ENCODE peak calls at places on chromosomes 5 and 9, in four cellular contexts. One of them, this sample, is unnamed.

GRCh38 chr9:83285836-83286235 is 222.9 kb upstream of the RASEF start:
- DNase-seq in NCI-H226: no peak
- DNase-seq in AG09319: no peak
- DNase-seq in HL-60: no peak
- DNase-seq in this sample: no peak

GRCh38 chr5:170451764-170452365 is 52.0 kb upstream of the KCNIP1 start:
- DNase-seq in NCI-H226: peak; percentile 71
- DNase-seq in AG09319: peak; percentile 5
- DNase-seq in HL-60: peak; percentile 45
- DNase-seq in this sample: peak; percentile 32

GRCh38 chr9:133712221-133713100 is 25.7 kb downstream of the SARDH start:
- DNase-seq in NCI-H226: no peak
- DNase-seq in AG09319: no peak
- DNase-seq in HL-60: no peak
- DNase-seq in this sample: no peak

GRCh38 chr5:123511290-123511647 is 708 bp upstream of the CSNK1G3 start:
- DNase-seq in NCI-H226: peak; percentile 70
- DNase-seq in AG09319: no peak
- DNase-seq in HL-60: no peak
- DNase-seq in this sample: no peak

GRCh38 chr9:24036459-24036858 is 210.4 kb upstream of the ELAVL2 start:
- DNase-seq in NCI-H226: no peak
- DNase-seq in AG09319: no peak
- DNase-seq in HL-60: no peak
- DNase-seq in this sample: no peak

GRCh38 chr9:16100596-16101091 is 547.8 kb downstream of the CCDC171 start:
- DNase-seq in NCI-H226: no peak
- DNase-seq in AG09319: no peak
- DNase-seq in HL-60: no peak
- DNase-seq in this sample: no peak

GRCh38 chr5:133938039-133938821 is 30.2 kb downstream of the C5orf15 start:
- DNase-seq in NCI-H226: no peak
- DNase-seq in AG09319: no peak
- DNase-seq in HL-60: no peak
- DNase-seq in this sample: no peak

GRCh38 chr5:144273232-144274027 is 102.8 kb downstream of the KCTD16 start:
- DNase-seq in NCI-H226: no peak
- DNase-seq in AG09319: no peak
- DNase-seq in HL-60: no peak
- DNase-seq in this sample: no peak

GRCh38 chr5:77893225-77893860 is 117.2 kb upstream of the TBCA start:
- DNase-seq in NCI-H226: peak; percentile 92
- DNase-seq in AG09319: peak; percentile 69
- DNase-seq in HL-60: no peak
- DNase-seq in this sample: peak; percentile 94

GRCh38 chr5:178249191-178249989 is 16.8 kb upstream of the PHYKPL start:
- DNase-seq in NCI-H226: peak; percentile 77
- DNase-seq in AG09319: peak; percentile 19
- DNase-seq in HL-60: no peak
- DNase-seq in this sample: peak; percentile 85

GRCh38 chr9:38068866-38069628 is at the start of gene SHB:
- DNase-seq in NCI-H226: peak; percentile 66
- DNase-seq in AG09319: no peak
- DNase-seq in HL-60: peak; percentile 39
- DNase-seq in this sample: no peak

GRCh38 chr5:91401175-91401574 is 18.1 kb upstream of the ARRDC3 start:
- DNase-seq in NCI-H226: peak; percentile 86
- DNase-seq in AG09319: no peak
- DNase-seq in HL-60: no peak
- DNase-seq in this sample: no peak